ENCODE peak calls at places on chromosomes 5 and 9, in nine cellular contexts. L is OCI-LY7; W is Calu3; R is stimulated activated CD8-positive, alpha-beta memory T cell treated with anti-CD3 and anti-CD28 coated beads, Interleukin-15, amount 100 ng/mL, for 48 hours; T is neural crest cell; B is hippocampal formation; G is NCI-H82; A is IMR-90; Z is T follicular helper cell. M is an unnamed sample.

GRCh38 chr5:179553875-179554274 is 3.5 kb downstream of the RUFY1 start:
- DNase-seq in G (no peak), T (no peak), B (no peak), L (no peak), R (no peak), W (peak), A (peak), Z (no peak), M (no peak)

GRCh38 chr5:129904667-129905466 is 602 bp downstream of the CHSY3 start:
- DNase-seq in Z (no peak), T (peak), B (no peak), W (peak), L (no peak), A (no peak), G (peak), R (no peak), M (no peak)

GRCh38 chr9:5843450-5844249 is 10.7 kb upstream of the ERMP1 start:
- DNase-seq in Z (no peak), L (no peak), B (no peak), A (peak), T (no peak), G (peak), R (no peak), W (no peak), M (no peak)

GRCh38 chr9:97640290-97640689 is 6.7 kb downstream of the NCBP1 start:
- DNase-seq in W (no peak), R (no peak), T (no peak), L (no peak), G (peak), B (no peak), A (peak), Z (no peak), M (no peak)

GRCh38 chr5:28810751-28811136 is 1772.4 kb upstream of the CDH9 start:
- DNase-seq in A (no peak), B (no peak), R (no peak), T (no peak), G (no peak), W (no peak), Z (no peak), L (no peak), M (no peak)

GRCh38 chr9:97808415-97808814 is 44.6 kb upstream of the FOXE1 start:
- DNase-seq in T (no peak), G (no peak), L (no peak), Z (no peak), B (no peak), W (no peak), R (no peak), A (no peak), M (no peak)

GRCh38 chr5:55850839-55851674 is at the start of gene IL31RA:
- DNase-seq in W (peak), R (no peak), Z (no peak), G (no peak), B (no peak), T (no peak), L (no peak), A (peak), M (no peak)

GRCh38 chr9:94554439-94555331 is at the start of gene PCAT7:
- DNase-seq in W (peak), L (peak), Z (no peak), B (no peak), R (peak), G (peak), A (no peak), T (peak), M (no peak)

GRCh38 chr5:95883185-95884020 is 60.9 kb upstream of the GLRX start:
- DNase-seq in W (no peak), L (no peak), R (no peak), B (no peak), T (no peak), Z (no peak), G (no peak), A (no peak), M (no peak)

GRCh38 chr9:16197578-16198370 is 644.9 kb downstream of the CCDC171 start:
- DNase-seq in G (no peak), W (no peak), T (no peak), B (no peak), L (no peak), Z (no peak), R (no peak), A (peak), M (no peak)

GRCh38 chr9:36470891-36471290 is 70.8 kb upstream of the RNF38 start:
- DNase-seq in A (peak), T (no peak), L (peak), W (peak), G (no peak), R (peak), Z (peak), B (peak), M (peak)

M was measured in midbrain.